ENCODE peak calls at places on chromosome 11, in four cellular contexts. Q is K562, P is GM12878, G is HepG2. O is an unnamed sample.

GRCh38 chr11:10581481-10582019 is 13.1 kb upstream of the LYVE1 start:
- DNase-seq in Q (peak), P (no peak), G (no peak), O (no peak)

GRCh38 chr11:64861227-64861970 is 16.9 kb upstream of the CDC42BPG start:
- DNase-seq in Q (no peak), P (no peak), G (no peak), O (no peak)

GRCh38 chr11:105740164-105740903 is 130.5 kb downstream of the GRIA4 start:
- DNase-seq in Q (no peak), P (peak), G (no peak), O (no peak)

GRCh38 chr11:16167706-16168487 is 188.4 kb downstream of the SOX6 start:
- DNase-seq in Q (no peak), P (no peak), G (no peak), O (no peak)

GRCh38 chr11:534592-535518 is 521 bp downstream of the HRAS start:
- DNase-seq in Q (peak), P (no peak), G (no peak), O (peak)

GRCh38 chr11:75273989-75274391 is 33.4 kb downstream of the TPBGL start:
- DNase-seq in Q (no peak), P (no peak), G (no peak), O (no peak)

GRCh38 chr11:10807629-10808552 is 835 bp downstream of the EIF4G2 start:
- DNase-seq in Q (peak), P (no peak), G (peak), O (peak)

GRCh38 chr11:67382481-67383136 is 9.2 kb upstream of the RAD9A start:
- DNase-seq in Q (peak), P (no peak), G (peak), O (peak)

GRCh38 chr11:115930276-115930675 is 426.1 kb upstream of the CADM1 start:
- DNase-seq in Q (no peak), P (no peak), G (no peak), O (no peak)

GRCh38 chr11:64650923-64651523 is 60.0 kb downstream of the SLC22A12 start:
- DNase-seq in Q (peak), P (no peak), G (no peak), O (peak)

GRCh38 chr11:123202155-123202714 is 7.2 kb upstream of the CLMP start:
- DNase-seq in Q (no peak), P (no peak), G (no peak), O (no peak)

GRCh38 chr11:70085815-70086769 is 8.0 kb downstream of the ANO1 start:
- DNase-seq in Q (no peak), P (no peak), G (no peak), O (no peak)

GRCh38 chr11:102666331-102666957 is 39.1 kb downstream of the MMP27 start:
- DNase-seq in Q (peak), P (no peak), G (peak), O (no peak)

GRCh38 chr11:64034411-64034811 is 1.3 kb upstream of the FLRT1 start:
- DNase-seq in Q (peak), P (no peak), G (no peak), O (peak)

GRCh38 chr11:126547161-126547560 is 191.7 kb downstream of the ST3GAL4 start:
- DNase-seq in Q (no peak), P (no peak), G (no peak), O (no peak)

GRCh38 chr11:88252208-88252607 is 77.0 kb upstream of the RAB38 start:
- DNase-seq in Q (no peak), P (no peak), G (no peak), O (no peak)

GRCh38 chr11:57899378-57899777 is 124.3 kb upstream of the OR9Q1 start:
- DNase-seq in Q (no peak), P (no peak), G (no peak), O (no peak)

GRCh38 chr11:84687433-84687832 is 939.7 kb downstream of the DLG2 start:
- DNase-seq in Q (no peak), P (no peak), G (no peak), O (no peak)

GRCh38 chr11:20156280-20156875 is 3.9 kb downstream of the DBX1 start:
- DNase-seq in Q (peak), P (no peak), G (no peak), O (peak)

GRCh38 chr11:94473177-94473799 is 20.4 kb downstream of the MRE11 start:
- DNase-seq in Q (no peak), P (peak), G (no peak), O (no peak)

GRCh38 chr11:110086892-110087309 is 6.3 kb upstream of the ZC3H12C start:
- DNase-seq in Q (no peak), P (no peak), G (no peak), O (no peak)

GRCh38 chr11:110093407-110094297 is 460 bp downstream of the ZC3H12C start:
- DNase-seq in Q (peak), P (no peak), G (peak), O (peak)

GRCh38 chr11:110812334-110812733 is 100.1 kb upstream of the ARHGAP20 start:
- DNase-seq in Q (no peak), P (no peak), G (no peak), O (no peak)

GRCh38 chr11:118636569-118637290 is 29.3 kb downstream of the PHLDB1 start:
- DNase-seq in Q (no peak), P (no peak), G (no peak), O (no peak)

GRCh38 chr11:44382648-44383240 is 72.8 kb upstream of the ALX4 start:
- DNase-seq in Q (no peak), P (no peak), G (no peak), O (no peak)

GRCh38 chr11:6320411-6321207 is at the start of gene CAVIN3:
- DNase-seq in Q (peak), P (peak), G (no peak), O (peak)

GRCh38 chr11:106986261-106986660 is 32.0 kb downstream of the GUCY1A2 start:
- DNase-seq in Q (no peak), P (no peak), G (no peak), O (no peak)

GRCh38 chr11:106989056-106989455 is 29.2 kb downstream of the GUCY1A2 start:
- DNase-seq in Q (no peak), P (no peak), G (no peak), O (no peak)

GRCh38 chr11:106986673-106987072 is 31.6 kb downstream of the GUCY1A2 start:
- DNase-seq in Q (no peak), P (no peak), G (no peak), O (no peak)

GRCh38 chr11:106988151-106988806 is 30.0 kb downstream of the GUCY1A2 start:
- DNase-seq in Q (no peak), P (no peak), G (no peak), O (no peak)

GRCh38 chr11:106990322-106990721 is 28.0 kb downstream of the GUCY1A2 start:
- DNase-seq in Q (no peak), P (no peak), G (no peak), O (peak)
- TF ChIP-seq CBFB in Q (no peak), P (no peak), G (no peak), O (no peak)

GRCh38 chr11:2229713-2230297 is 40.6 kb downstream of the ASCL2 start:
- DNase-seq in Q (no peak), P (no peak), G (no peak), O (no peak)
- TF ChIP-seq NR2C2 in Q (no peak), P (no peak), G (no peak), O (no peak)

DNA sequence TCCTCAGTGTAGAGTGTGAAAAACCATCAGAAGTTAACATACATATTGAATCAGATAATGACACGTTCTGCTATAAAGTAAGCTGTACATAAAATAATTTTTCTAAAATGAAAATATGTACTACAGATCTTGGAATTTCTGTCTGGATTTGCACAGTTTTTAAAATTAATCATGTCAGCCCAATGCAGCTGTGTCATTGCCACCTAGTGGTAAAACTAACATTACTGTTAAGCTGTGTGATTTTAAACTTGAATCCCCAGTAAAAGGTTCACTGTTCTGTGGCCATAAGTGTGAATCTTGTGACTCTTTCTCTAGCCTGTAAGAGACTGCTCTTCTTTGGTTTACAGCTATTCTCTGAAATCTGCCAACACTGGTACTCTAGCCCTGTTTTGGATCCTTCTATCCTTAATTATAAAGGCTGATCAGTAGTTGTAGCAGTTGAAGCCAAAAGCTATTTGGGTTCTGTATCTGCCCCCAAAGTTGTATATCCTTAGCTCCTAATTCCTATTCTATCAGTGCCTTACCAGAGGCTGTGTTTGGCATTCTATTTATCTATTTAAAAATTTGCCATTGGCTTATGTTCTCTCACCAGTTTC is 4.0 kb downstream of the JRKL start:
- DNase-seq in Q (peak), P (peak), G (peak), O (no peak)
- TF ChIP-seq TCF7 in Q (no peak), P (no peak), G (no peak), O (no peak)

DNA sequence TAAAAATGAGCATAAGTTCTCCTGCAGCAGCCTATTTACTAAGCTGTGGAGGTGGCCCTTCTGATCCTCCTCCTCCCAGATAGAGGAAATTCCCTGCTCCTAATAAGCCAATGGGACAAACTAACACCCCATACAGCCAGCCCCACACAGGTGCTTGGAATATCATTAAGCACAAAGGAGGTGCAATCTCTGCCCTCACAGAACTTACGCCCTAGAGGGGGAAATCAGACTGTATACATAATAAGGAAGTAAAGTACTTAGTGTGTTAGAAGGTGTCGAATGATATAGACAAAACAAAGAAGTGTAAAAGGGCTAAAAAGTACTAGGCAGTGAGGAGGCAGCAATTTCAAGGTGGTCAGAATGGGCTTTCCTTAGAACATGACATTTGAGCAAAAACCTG is 5.8 kb downstream of the MS4A12 start:
- DNase-seq in Q (no peak), P (no peak), G (no peak), O (no peak)
- TF ChIP-seq CBFB in Q (no peak), P (no peak), G (no peak), O (no peak)

GRCh38 chr11:7927635-7928034 is 3.4 kb downstream of the OR10A6 start:
- DNase-seq in Q (no peak), P (no peak), G (no peak), O (no peak)

GRCh38 chr11:7924526-7924925 is 6.5 kb downstream of the OR10A6 start:
- DNase-seq in Q (no peak), P (no peak), G (peak), O (no peak)
- TF ChIP-seq NR2C2 in Q (no peak), P (no peak), G (no peak), O (no peak)

DNA sequence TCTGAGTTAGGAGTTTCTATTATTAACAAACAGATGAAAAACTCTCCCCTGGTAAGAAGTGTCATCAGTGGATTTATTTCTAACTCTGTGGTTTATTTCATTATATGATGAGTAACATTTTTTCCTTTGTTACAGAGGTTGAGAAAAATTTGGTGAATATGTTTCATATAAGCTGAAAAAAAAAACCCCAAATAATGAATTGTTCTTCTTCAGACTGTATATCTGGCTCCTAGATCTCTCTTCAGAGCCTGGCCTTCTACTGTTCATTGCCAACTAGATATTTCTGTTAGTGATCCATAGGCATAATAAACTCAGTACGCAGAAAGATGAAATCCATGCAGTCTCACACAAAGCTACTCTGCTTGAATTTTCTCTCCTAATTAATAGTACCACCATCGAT is 29.4 kb upstream of the PDE3B start:
- DNase-seq in Q (no peak), P (no peak), G (no peak), O (no peak)
- TF ChIP-seq TCF7 in Q (no peak), P (no peak), G (no peak), O (no peak)